ENCODE peak calls at places on chromosomes 12 and 14, in five cellular contexts. K is A549; J is HCT116; R is CD8-positive, alpha-beta memory T cell; G is suprapubic skin. Z is an unnamed sample.

GRCh38 chr14:55689971-55690871 is 110.2 kb downstream of the KTN1 start:
- DNase-seq in K (no peak), J (no peak), R (no peak), G (no peak), Z (no peak)

GRCh38 chr12:130431176-130431575 is 93.5 kb downstream of the PIWIL1 start:
- DNase-seq in K (no peak), J (no peak), R (no peak), G (peak; percentile 40), Z (no peak)

GRCh38 chr12:96215933-96216273 is 21.7 kb downstream of the ELK3 start:
- DNase-seq in K (no peak), J (no peak), R (no peak), G (no peak), Z (no peak)

GRCh38 chr12:94244165-94245133 is 96.1 kb downstream of the PLXNC1 start:
- DNase-seq in K (no peak), J (no peak), R (no peak), G (no peak), Z (no peak)

GRCh38 chr14:74975059-74975810 is 19.8 kb upstream of the PGF start:
- DNase-seq in K (no peak), J (no peak), R (no peak), G (no peak), Z (no peak)

GRCh38 chr12:116959845-116960514 is 49.2 kb downstream of the FBXW8 start:
- DNase-seq in K (no peak), J (no peak), R (no peak), G (no peak), Z (no peak)

GRCh38 chr12:7112041-7112440 is 3.0 kb upstream of the C1RL start:
- DNase-seq in K (no peak), J (no peak), R (no peak), G (peak; percentile 63), Z (no peak)

GRCh38 chr14:70638416-70638815 is 3.3 kb upstream of the TTC9 start:
- DNase-seq in K (no peak), J (no peak), R (no peak), G (no peak), Z (no peak)

GRCh38 chr14:76531821-76532318 is 155.9 kb downstream of the ESRRB start:
- DNase-seq in K (no peak), J (no peak), R (no peak), G (no peak), Z (no peak)

GRCh38 chr12:80551897-80552296 is 107.9 kb downstream of the PTPRQ start:
- DNase-seq in K (peak; percentile 4), J (peak; percentile 81), R (no peak), G (no peak), Z (peak; percentile 88)

GRCh38 chr12:27619308-27619707 is 76.9 kb upstream of the REP15 start:
- DNase-seq in K (peak; percentile 53), J (peak; percentile 81), R (no peak), G (no peak), Z (peak; percentile 8)

GRCh38 chr12:107651867-107652449 is 33.6 kb upstream of the PWP1 start:
- DNase-seq in K (no peak), J (no peak), R (no peak), G (no peak), Z (no peak)

GRCh38 chr14:79369359-79370332 is 841.7 kb downstream of the DIO2 start:
- DNase-seq in K (peak; percentile 35), J (no peak), R (no peak), G (no peak), Z (peak; percentile 92)

GRCh38 chr12:4762773-4763172 is 42.6 kb downstream of the GALNT8 start:
- DNase-seq in K (no peak), J (no peak), R (no peak), G (no peak), Z (no peak)

GRCh38 chr14:104893435-104894207 is 28.6 kb downstream of the CEP170B start:
- DNase-seq in K (no peak), J (no peak), R (no peak), G (peak; percentile 76), Z (no peak)

GRCh38 chr12:89863332-89863938 is 154.8 kb upstream of the ATP2B1 start:
- DNase-seq in K (no peak), J (no peak), R (peak; percentile 86), G (no peak), Z (no peak)

GRCh38 chr14:73503648-73504047 is 12.9 kb downstream of the RIOX1 start:
- DNase-seq in K (no peak), J (no peak), R (no peak), G (no peak), Z (peak; percentile 10)

GRCh38 chr14:71682337-71682736 is 249.9 kb upstream of the RGS6 start:
- DNase-seq in K (no peak), J (no peak), R (no peak), G (no peak), Z (no peak)

GRCh38 chr14:69059658-69060648 is 80.9 kb upstream of the ACTN1 start:
- DNase-seq in K (peak; percentile 67), J (no peak), R (no peak), G (no peak), Z (peak; percentile 93)

GRCh38 chr14:20680843-20681347 is 3.5 kb upstream of the RNASE4 start:
- DNase-seq in K (no peak), J (no peak), R (no peak), G (no peak), Z (no peak)

GRCh38 chr12:56723889-56724659 is 1.0 kb downstream of the NACA start:
- DNase-seq in K (no peak), J (no peak), R (peak; percentile 15), G (no peak), Z (peak; percentile 48)

GRCh38 chr12:124536613-124537012 is 30.8 kb downstream of the NCOR2 start:
- DNase-seq in K (no peak), J (no peak), R (no peak), G (no peak), Z (no peak)

GRCh38 chr12:47939009-47939601 is 24.3 kb upstream of the TMEM106C start:
- DNase-seq in K (no peak), J (no peak), R (no peak), G (no peak), Z (no peak)

GRCh38 chr14:68589447-68590232 is 203.2 kb downstream of the ZFP36L1 start:
- DNase-seq in K (no peak), J (no peak), R (no peak), G (peak; percentile 87), Z (no peak)

GRCh38 chr14:52342849-52343606 is 28.9 kb downstream of the PTGER2 start:
- DNase-seq in K (no peak), J (no peak), R (no peak), G (no peak), Z (no peak)

GRCh38 chr12:67482751-67483661 is 165.5 kb upstream of the DYRK2 start:
- DNase-seq in K (no peak), J (no peak), R (peak; percentile 78), G (no peak), Z (peak; percentile 1)

GRCh38 chr12:64968989-64969819 is 144.8 kb downstream of the TBC1D30 start:
- DNase-seq in K (peak; percentile 25), J (peak; percentile 16), R (no peak), G (no peak), Z (peak; percentile 23)

GRCh38 chr12:123058980-123059379 is 78.5 kb downstream of the ARL6IP4 start:
- DNase-seq in K (no peak), J (no peak), R (no peak), G (no peak), Z (no peak)

GRCh38 chr12:53056296-53056695 is 6.4 kb downstream of the TNS2 start:
- DNase-seq in K (no peak), J (no peak), R (no peak), G (no peak), Z (no peak)

GRCh38 chr14:59707778-59708635 is 131.4 kb upstream of the CCDC175 start:
- DNase-seq in K (no peak), J (no peak), R (no peak), G (no peak), Z (no peak)

GRCh38 chr14:104426771-104427125 is 152.8 kb upstream of the C14orf180 start:
- DNase-seq in K (no peak), J (no peak), R (no peak), G (peak; percentile 49), Z (no peak)

GRCh38 chr12:70366581-70367267 is 634 bp downstream of the KCNMB4 start:
- DNase-seq in K (peak; percentile 14), J (peak; percentile 37), R (peak; percentile 73), G (no peak), Z (peak; percentile 1)

GRCh38 chr14:58100735-58101368 is 51.2 kb downstream of the ARMH4 start:
- DNase-seq in K (no peak), J (no peak), R (no peak), G (no peak), Z (peak; percentile 42)

GRCh38 chr14:39176263-39177167 is 1.5 kb downstream of the PNN start:
- DNase-seq in K (no peak), J (no peak), R (no peak), G (no peak), Z (no peak)

DNA sequence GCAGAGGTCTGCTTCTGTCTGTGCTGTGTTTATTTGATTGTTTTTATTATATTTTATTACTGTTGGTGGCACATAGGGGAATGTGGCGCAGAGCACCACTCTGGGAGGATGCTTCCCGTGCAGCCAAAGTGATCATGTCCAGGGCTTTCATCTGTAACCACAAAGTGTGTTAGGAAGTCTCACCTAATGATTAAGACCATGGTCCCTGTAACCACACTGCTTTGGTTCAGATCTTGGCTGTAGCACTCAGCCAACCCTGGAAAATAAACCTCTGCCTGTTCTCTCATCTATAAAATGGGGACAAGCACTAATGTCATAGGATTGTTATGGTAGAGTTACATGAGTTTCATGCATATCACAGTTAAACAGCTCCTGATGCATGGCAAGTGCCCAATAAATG is 1.9 kb downstream of the RESF1 start:
- DNase-seq in K (no peak), J (no peak), R (peak; percentile 3), G (no peak), Z (no peak)
- H3K27ac ChIP-seq in K (no peak overlapping the region), J (no peak overlapping the region), R (peak overlapping the region; percentile 78), G (no peak overlapping the region), Z (no peak overlapping the region)

GRCh38 chr14:91327201-91327600 is 82.7 kb upstream of the GPR68 start:
- DNase-seq in K (no peak), J (no peak), R (no peak), G (no peak), Z (no peak)
- H3K27ac ChIP-seq in K (no peak overlapping the region), J (no peak overlapping the region), R (no peak overlapping the region), G (no peak overlapping the region), Z (no peak overlapping the region)

GRCh38 chr14:32473476-32473875 is 144.4 kb downstream of the AKAP6 start:
- DNase-seq in K (no peak), J (no peak), R (no peak), G (no peak), Z (no peak)

GRCh38 chr14:32471183-32471582 is 142.1 kb downstream of the AKAP6 start:
- DNase-seq in K (no peak), J (no peak), R (no peak), G (no peak), Z (no peak)

GRCh38 chr14:32470161-32470705 is 141.1 kb downstream of the AKAP6 start:
- DNase-seq in K (no peak), J (no peak), R (no peak), G (no peak), Z (no peak)

GRCh38 chr14:32472512-32473472 is 143.7 kb downstream of the AKAP6 start:
- DNase-seq in K (no peak), J (no peak), R (no peak), G (no peak), Z (peak; percentile 52)

GRCh38 chr14:32472081-32472480 is 143.0 kb downstream of the AKAP6 start:
- DNase-seq in K (no peak), J (no peak), R (no peak), G (no peak), Z (no peak)
- H3K27ac ChIP-seq in K (peak overlapping the region; percentile 72), J (no peak overlapping the region), R (no peak overlapping the region), G (peak overlapping the region; percentile 64), Z (peak overlapping the region; percentile 73)

GRCh38 chr12:121702944-121703343 is 9.6 kb upstream of the TMEM120B start:
- DNase-seq in K (no peak), J (no peak), R (no peak), G (no peak), Z (no peak)
- H3K27ac ChIP-seq in K (no peak overlapping the region), J (no peak overlapping the region), R (no peak overlapping the region), G (no peak overlapping the region), Z (no peak overlapping the region)